ENCODE peak calls at places on chromosomes 7 and 10, in ten cellular contexts. C is gastrocnemius medialis; B is CD8-positive, alpha-beta memory T cell; Q is cardiac muscle cell; N is RWPE2; R is fibroblast of lung; O is stomach; T is H9; F is SK-N-SH; S is lung. H is an unnamed sample.
A peak's percentile ranks its signal among the peaks of the same experiment; 100 is the strongest.

GRCh38 chr7:128404826-128405344 is 4.9 kb downstream of the IMPDH1 start:
- DNase-seq in T (no peak), S (no peak), R (peak; percentile 11), C (no peak), F (peak; percentile 82), Q (no peak), N (no peak), O (no peak), B (no peak), H (no peak)

GRCh38 chr10:110426294-110427153 is 71.2 kb upstream of the DUSP5 start:
- DNase-seq in F (no peak), Q (no peak), B (no peak), N (no peak), S (no peak), T (no peak), C (no peak), R (peak; percentile 78), O (no peak), H (no peak)

GRCh38 chr10:102643346-102644065 is 773 bp upstream of the TRIM8 start:
- DNase-seq in O (peak; percentile 65), C (peak; percentile 74), R (peak; percentile 76), N (no peak), B (no peak), T (peak; percentile 70), S (peak; percentile 65), F (peak; percentile 76), Q (peak; percentile 75), H (peak; percentile 72)

GRCh38 chr7:93819699-93820098 is 70.9 kb downstream of the TFPI2 start:
- DNase-seq in O (no peak), T (no peak), B (no peak), S (no peak), C (no peak), Q (no peak), N (no peak), R (no peak), F (no peak), H (no peak)

GRCh38 chr10:99993994-99994689 is 15.6 kb downstream of the DNMBP start:
- DNase-seq in R (peak; percentile 97), C (peak; percentile 44), S (peak; percentile 41), T (no peak), Q (no peak), B (no peak), N (no peak), O (peak; percentile 44), F (no peak), H (peak; percentile 50)

GRCh38 chr7:114856625-114857024 is 65.3 kb upstream of the MDFIC start:
- DNase-seq in R (no peak), S (no peak), N (no peak), F (no peak), T (no peak), B (no peak), Q (no peak), C (no peak), O (no peak), H (no peak)

GRCh38 chr7:3000566-3000965 is 43.1 kb downstream of the CARD11 start:
- DNase-seq in T (no peak), C (no peak), F (no peak), R (no peak), O (no peak), S (no peak), B (no peak), Q (no peak), N (no peak), H (no peak)

GRCh38 chr7:108266489-108266888 is 136.3 kb upstream of the LAMB4 start:
- DNase-seq in N (no peak), T (no peak), O (no peak), Q (no peak), R (no peak), C (no peak), B (no peak), F (no peak), S (no peak), H (no peak)

DNA sequence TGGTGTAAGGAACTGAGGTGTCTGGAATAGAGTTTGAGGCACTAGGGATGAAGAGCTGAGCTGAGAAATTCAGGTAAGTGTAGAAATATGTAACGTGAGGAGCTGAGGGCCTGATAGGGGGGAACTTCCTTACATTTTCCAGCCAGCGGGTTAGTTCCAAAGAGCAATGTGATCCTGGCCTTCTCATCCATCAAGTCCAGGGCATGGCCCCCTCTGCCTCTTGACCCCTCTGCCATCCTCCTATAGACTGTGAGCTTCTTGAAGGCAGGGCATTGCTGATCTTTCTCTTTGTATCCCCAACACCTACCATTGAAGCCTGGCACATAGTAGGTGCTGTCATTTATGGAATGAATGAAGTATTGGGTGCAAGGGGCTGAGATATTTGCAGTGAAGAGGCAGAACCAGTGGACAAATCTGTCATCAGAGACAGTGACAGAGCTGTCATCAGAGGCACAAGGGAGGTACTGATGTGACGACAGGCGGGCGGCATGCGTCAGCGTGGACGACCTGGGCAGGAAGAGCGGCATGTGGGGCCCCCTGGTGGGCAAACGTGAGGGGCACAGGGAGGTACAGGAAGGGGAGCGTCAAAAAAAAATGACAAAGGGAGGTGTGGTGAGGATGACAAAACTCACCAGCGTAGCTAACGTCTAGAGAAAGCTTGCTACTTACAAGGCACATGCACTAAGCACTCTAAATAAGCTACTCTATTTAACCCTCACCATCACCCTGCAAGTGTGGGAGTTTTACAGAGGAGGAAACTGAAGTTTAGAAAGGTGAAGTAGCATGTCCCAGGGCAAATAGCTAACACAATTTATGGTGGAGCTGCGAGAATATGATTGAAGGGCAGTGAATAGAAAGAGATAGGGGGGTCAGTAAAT is 5.2 kb upstream of the CAMK2G start:
- DNase-seq in B (peak; percentile 91), S (peak; percentile 89), N (no peak), C (peak; percentile 69), Q (peak; percentile 86), F (peak; percentile 89), T (peak; percentile 86), O (peak; percentile 91), R (peak; percentile 77), H (peak; percentile 74)
- H3K27ac ChIP-seq in B (no peak overlapping the region), S (no peak overlapping the region), N (no peak overlapping the region), C (peak overlapping the region; percentile 55), Q (no peak overlapping the region), F (no peak overlapping the region), T (no peak overlapping the region), O (peak overlapping the region; percentile 14), R (no peak overlapping the region), H (no peak overlapping the region)

GRCh38 chr7:83550100-83550499 is 98.8 kb downstream of the SEMA3E start:
- DNase-seq in N (no peak), O (no peak), F (no peak), S (no peak), Q (no peak), T (no peak), C (no peak), R (peak; percentile 47), B (no peak), H (peak; percentile 4)

GRCh38 chr7:83547526-83547925 is 101.4 kb downstream of the SEMA3E start:
- DNase-seq in F (peak; percentile 10), B (no peak), C (no peak), R (peak; percentile 46), T (no peak), O (peak; percentile 72), S (peak; percentile 45), Q (peak; percentile 30), N (no peak), H (peak; percentile 23)

GRCh38 chr7:83546586-83546985 is 102.4 kb downstream of the SEMA3E start:
- DNase-seq in B (no peak), C (no peak), S (no peak), F (no peak), Q (no peak), R (peak; percentile 36), T (no peak), O (no peak), N (no peak), H (peak; percentile 34)

DNA sequence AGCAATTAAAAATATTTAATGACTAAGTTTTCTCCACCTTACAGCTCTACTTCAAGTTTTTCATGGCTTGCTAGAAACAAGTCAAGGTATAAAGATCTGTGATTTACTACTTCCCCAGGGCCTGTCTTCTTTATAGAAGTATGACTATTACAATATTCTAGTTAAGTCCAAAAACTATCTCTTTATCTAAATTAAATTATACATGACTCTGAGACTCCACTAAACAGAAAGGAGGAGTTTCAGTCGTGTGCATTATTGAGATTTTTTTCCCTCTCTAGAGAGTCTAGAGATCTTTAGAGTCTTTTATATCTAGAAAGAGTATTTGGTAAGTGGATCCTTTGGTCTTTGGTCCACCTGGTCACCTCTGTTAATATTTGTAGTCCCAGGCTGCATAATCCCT is 100.7 kb downstream of the SEMA3E start:
- DNase-seq in N (no peak), F (no peak), B (no peak), O (no peak), R (no peak), Q (no peak), T (no peak), C (no peak), S (no peak), H (no peak)
- H3K27ac ChIP-seq in N (peak overlapping the region; percentile 79), F (no peak overlapping the region), B (no peak overlapping the region), O (peak overlapping the region; percentile 61), R (no peak overlapping the region), Q (no peak overlapping the region), T (no peak overlapping the region), C (no peak overlapping the region), S (no peak overlapping the region), H (no peak overlapping the region)

GRCh38 chr10:68107651-68108449 is 1.4 kb upstream of the MYPN start:
- DNase-seq in F (no peak), C (no peak), B (no peak), Q (no peak), S (no peak), R (no peak), O (no peak), N (no peak), T (no peak), H (no peak)

GRCh38 chr10:68103867-68104255 is 5.4 kb upstream of the MYPN start:
- DNase-seq in O (no peak), F (no peak), C (no peak), S (no peak), N (no peak), R (no peak), B (no peak), T (no peak), Q (no peak), H (no peak)

GRCh38 chr10:68106656-68107055 is 2.6 kb upstream of the MYPN start:
- DNase-seq in R (peak; percentile 74), S (no peak), Q (no peak), T (no peak), C (peak; percentile 70), F (no peak), B (no peak), N (no peak), O (no peak), H (no peak)

GRCh38 chr10:68103237-68103866 is 5.9 kb upstream of the MYPN start:
- DNase-seq in Q (no peak), B (no peak), S (no peak), C (no peak), N (no peak), R (no peak), T (no peak), O (no peak), F (no peak), H (no peak)

DNA sequence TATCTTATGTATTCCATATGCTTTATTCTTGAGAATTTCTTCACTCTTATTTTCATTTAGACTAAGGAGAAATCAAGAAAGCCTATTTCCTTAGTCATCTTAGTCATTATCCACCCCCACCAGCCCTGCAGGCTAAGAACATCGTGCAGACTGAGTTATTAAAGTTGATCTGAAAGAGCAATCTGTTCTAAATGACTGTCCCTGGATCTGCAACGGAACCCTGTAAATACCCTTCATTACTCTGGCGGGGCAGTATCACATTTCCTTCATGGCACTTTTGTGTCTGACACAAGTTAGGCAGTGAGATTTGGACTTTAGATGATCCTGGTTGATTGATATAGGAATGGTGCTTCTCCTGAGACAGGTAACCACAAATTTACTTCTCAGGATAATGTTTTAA is 3.5 kb upstream of the MYPN start:
- DNase-seq in O (no peak), T (no peak), N (no peak), B (no peak), C (peak; percentile 74), S (no peak), F (no peak), R (peak; percentile 28), Q (no peak), H (peak; percentile 64)
- H3K27ac ChIP-seq in O (no peak overlapping the region), T (no peak overlapping the region), N (peak overlapping the region; percentile 60), B (no peak overlapping the region), C (peak overlapping the region; percentile 90), S (no peak overlapping the region), F (peak overlapping the region; percentile 68), R (peak overlapping the region; percentile 2), Q (no peak overlapping the region), H (no peak overlapping the region)

DNA sequence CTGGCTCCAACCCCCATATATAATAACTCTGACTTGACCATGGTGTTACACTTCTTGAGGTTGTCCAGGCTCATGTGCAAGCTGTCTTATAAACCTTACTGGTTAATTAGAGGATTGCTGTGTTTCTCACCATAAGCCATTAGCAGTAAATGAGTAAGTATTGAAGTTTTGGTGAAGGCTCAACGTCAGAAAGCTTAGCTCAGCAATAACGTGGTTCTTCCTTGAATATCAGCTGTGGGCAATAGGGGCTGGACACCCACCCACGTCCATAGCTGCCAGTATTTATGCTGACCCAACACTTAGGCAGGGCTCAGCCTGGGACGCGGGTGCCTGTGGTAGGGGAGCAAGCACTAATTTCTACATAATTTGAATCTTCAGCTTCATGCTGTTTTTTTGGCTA is 134.1 kb downstream of the SH2D4B start:
- DNase-seq in F (no peak), T (no peak), Q (no peak), O (no peak), S (no peak), B (no peak), N (no peak), R (no peak), C (no peak), H (no peak)
- H3K27ac ChIP-seq in F (no peak overlapping the region), T (no peak overlapping the region), Q (no peak overlapping the region), O (no peak overlapping the region), S (no peak overlapping the region), B (no peak overlapping the region), N (no peak overlapping the region), R (no peak overlapping the region), C (no peak overlapping the region), H (no peak overlapping the region)